ENCODE peak calls at places on chromosomes 7 and 10, in nine cellular contexts. M is PC-3, Q is neural progenitor cell, B is MM.1S, J is GM23248, I is HCT116, K is GM23338, Y is hepatocyte, F is SK-N-SH. D is an unnamed sample.

GRCh38 chr7:55951637-55952351 is at the start of gene MRPS17:
- DNase-seq in M (peak), Q (peak), B (peak), J (peak), I (peak), K (peak), Y (peak), F (peak), D (peak)

GRCh38 chr7:159030490-159031134 is 114.1 kb downstream of the VIPR2 start:
- DNase-seq in M (no peak), Q (peak), B (peak), J (peak), I (peak), K (peak), Y (peak), F (peak), D (no peak)

GRCh38 chr10:62258926-62259325 is 9.7 kb downstream of the RTKN2 start:
- DNase-seq in M (peak), Q (no peak), B (no peak), J (no peak), I (no peak), K (no peak), Y (no peak), F (no peak), D (no peak)

GRCh38 chr7:74236284-74236683 is 17.9 kb downstream of the RFC2 start:
- DNase-seq in M (no peak), Q (no peak), B (no peak), J (no peak), I (no peak), K (no peak), Y (no peak), F (no peak), D (no peak)

GRCh38 chr7:77942431-77942830 is 143.9 kb downstream of the PHTF2 start:
- DNase-seq in M (no peak), Q (no peak), B (no peak), J (no peak), I (no peak), K (no peak), Y (no peak), F (no peak), D (no peak)

GRCh38 chr7:116327135-116327534 is 116.8 kb downstream of the TES start:
- DNase-seq in M (no peak), Q (no peak), B (no peak), J (no peak), I (no peak), K (no peak), Y (no peak), F (no peak), D (no peak)

GRCh38 chr7:23335621-23336020 is 36.5 kb downstream of the MALSU1 start:
- DNase-seq in M (no peak), Q (no peak), B (no peak), J (no peak), I (no peak), K (no peak), Y (no peak), F (no peak), D (no peak)

GRCh38 chr10:110717830-110718595 is 73.9 kb downstream of the RBM20 start:
- DNase-seq in M (no peak), Q (no peak), B (no peak), J (no peak), I (no peak), K (no peak), Y (no peak), F (peak), D (peak)

GRCh38 chr7:148772297-148773089 is 73.8 kb downstream of the CUL1 start:
- DNase-seq in M (peak), Q (no peak), B (peak), J (peak), I (peak), K (no peak), Y (peak), F (no peak), D (no peak)

GRCh38 chr7:157709531-157710251 is 372.9 kb downstream of the DNAJB6 start:
- DNase-seq in M (no peak), Q (no peak), B (no peak), J (no peak), I (no peak), K (no peak), Y (no peak), F (no peak), D (no peak)

GRCh38 chr7:120218702-120219101 is 54.3 kb upstream of the KCND2 start:
- DNase-seq in M (no peak), Q (no peak), B (no peak), J (peak), I (no peak), K (no peak), Y (no peak), F (no peak), D (no peak)

GRCh38 chr7:46393142-46393541 is 472.1 kb upstream of the IGFBP3 start:
- DNase-seq in M (no peak), Q (no peak), B (no peak), J (peak), I (no peak), K (no peak), Y (no peak), F (no peak), D (no peak)

GRCh38 chr10:126336786-126337185 is 51.5 kb downstream of the ADAM12 start:
- DNase-seq in M (no peak), Q (no peak), B (no peak), J (peak), I (no peak), K (no peak), Y (no peak), F (no peak), D (no peak)

GRCh38 chr10:116679351-116679750 is 58.6 kb downstream of the PNLIPRP2 start:
- DNase-seq in M (no peak), Q (no peak), B (no peak), J (no peak), I (no peak), K (no peak), Y (no peak), F (no peak), D (no peak)

GRCh38 chr10:113187066-113187777 is 237.2 kb downstream of the TCF7L2 start:
- DNase-seq in M (no peak), Q (no peak), B (no peak), J (no peak), I (no peak), K (no peak), Y (peak), F (peak), D (no peak)

GRCh38 chr7:106054971-106055370 is 57.1 kb downstream of the SYPL1 start:
- DNase-seq in M (no peak), Q (no peak), B (no peak), J (no peak), I (no peak), K (no peak), Y (no peak), F (no peak), D (no peak)

GRCh38 chr7:20666444-20666843 is 51.0 kb downstream of the ABCB5 start:
- DNase-seq in M (no peak), Q (no peak), B (no peak), J (no peak), I (no peak), K (no peak), Y (no peak), F (no peak), D (no peak)

GRCh38 chr7:127447326-127447945 is 54.9 kb upstream of the ZNF800 start:
- DNase-seq in M (peak), Q (peak), B (peak), J (peak), I (peak), K (peak), Y (no peak), F (peak), D (peak)

GRCh38 chr7:130901209-130901783 is 167.3 kb upstream of the KLF14 start:
- DNase-seq in M (peak), Q (peak), B (no peak), J (peak), I (peak), K (no peak), Y (peak), F (no peak), D (no peak)

GRCh38 chr10:24305551-24306506 is 96.9 kb downstream of the KIAA1217 start:
- DNase-seq in M (no peak), Q (no peak), B (no peak), J (no peak), I (no peak), K (no peak), Y (no peak), F (no peak), D (no peak)

GRCh38 chr10:51073461-51074237 is 638 bp upstream of the PRKG1 start:
- DNase-seq in M (peak), Q (no peak), B (peak), J (peak), I (no peak), K (peak), Y (peak), F (peak), D (no peak)

GRCh38 chr10:113780681-113781250 is 29.3 kb downstream of the PLEKHS1 start:
- DNase-seq in M (no peak), Q (no peak), B (no peak), J (no peak), I (no peak), K (no peak), Y (no peak), F (peak), D (no peak)

GRCh38 chr7:7122033-7122478 is 60.3 kb upstream of the C1GALT1 start:
- DNase-seq in M (peak), Q (no peak), B (no peak), J (peak), I (no peak), K (no peak), Y (no peak), F (no peak), D (no peak)

GRCh38 chr10:5159126-5159525 is 25.8 kb downstream of the AKR1C8 start:
- DNase-seq in M (peak), Q (no peak), B (no peak), J (no peak), I (no peak), K (no peak), Y (no peak), F (no peak), D (no peak)

GRCh38 chr10:11177926-11178453 is 160.3 kb downstream of the CELF2 start:
- DNase-seq in M (no peak), Q (peak), B (peak), J (no peak), I (no peak), K (no peak), Y (no peak), F (no peak), D (no peak)

GRCh38 chr10:57338823-57339558 is 928.7 kb downstream of the IPMK start:
- DNase-seq in M (peak), Q (peak), B (peak), J (peak), I (no peak), K (peak), Y (peak), F (peak), D (peak)

GRCh38 chr7:138935438-138936079 is 45.6 kb downstream of the KIAA1549 start:
- DNase-seq in M (peak), Q (peak), B (no peak), J (peak), I (peak), K (no peak), Y (peak), F (peak), D (no peak)

GRCh38 chr10:97713351-97713827 is at the start of gene MARVELD1:
- DNase-seq in M (peak), Q (peak), B (no peak), J (peak), I (no peak), K (peak), Y (peak), F (peak), D (no peak)

GRCh38 chr7:146249272-146249671 is 132.7 kb downstream of the CNTNAP2 start:
- DNase-seq in M (no peak), Q (no peak), B (no peak), J (no peak), I (no peak), K (no peak), Y (no peak), F (no peak), D (no peak)

GRCh38 chr10:45602082-45602730 is 70.4 kb downstream of the ZFAND4 start:
- DNase-seq in M (no peak), Q (no peak), B (no peak), J (peak), I (no peak), K (no peak), Y (no peak), F (no peak), D (no peak)

GRCh38 chr7:84009051-84009450 is 185.5 kb downstream of the SEMA3A start:
- DNase-seq in M (peak), Q (no peak), B (no peak), J (peak), I (no peak), K (no peak), Y (no peak), F (no peak), D (no peak)

GRCh38 chr7:51054231-51054630 is 262.4 kb downstream of the COBL start:
- DNase-seq in M (no peak), Q (no peak), B (no peak), J (no peak), I (no peak), K (no peak), Y (no peak), F (no peak), D (no peak)

GRCh38 chr7:84844771-84845170 is 342.1 kb downstream of the SEMA3D start:
- DNase-seq in M (no peak), Q (no peak), B (no peak), J (no peak), I (no peak), K (no peak), Y (no peak), F (no peak), D (no peak)

GRCh38 chr7:584820-585219 is 65.2 kb upstream of the PDGFA start:
- DNase-seq in M (no peak), Q (no peak), B (no peak), J (no peak), I (no peak), K (no peak), Y (no peak), F (no peak), D (no peak)

GRCh38 chr7:585229-585711 is 65.6 kb upstream of the PDGFA start:
- DNase-seq in M (no peak), Q (no peak), B (no peak), J (peak), I (no peak), K (no peak), Y (no peak), F (no peak), D (no peak)

GRCh38 chr7:586494-586893 is 66.8 kb upstream of the PDGFA start:
- DNase-seq in M (no peak), Q (no peak), B (no peak), J (no peak), I (no peak), K (no peak), Y (no peak), F (no peak), D (no peak)

GRCh38 chr7:584122-584465 is 64.4 kb upstream of the PDGFA start:
- DNase-seq in M (no peak), Q (no peak), B (no peak), J (no peak), I (no peak), K (no peak), Y (no peak), F (no peak), D (no peak)

DNA sequence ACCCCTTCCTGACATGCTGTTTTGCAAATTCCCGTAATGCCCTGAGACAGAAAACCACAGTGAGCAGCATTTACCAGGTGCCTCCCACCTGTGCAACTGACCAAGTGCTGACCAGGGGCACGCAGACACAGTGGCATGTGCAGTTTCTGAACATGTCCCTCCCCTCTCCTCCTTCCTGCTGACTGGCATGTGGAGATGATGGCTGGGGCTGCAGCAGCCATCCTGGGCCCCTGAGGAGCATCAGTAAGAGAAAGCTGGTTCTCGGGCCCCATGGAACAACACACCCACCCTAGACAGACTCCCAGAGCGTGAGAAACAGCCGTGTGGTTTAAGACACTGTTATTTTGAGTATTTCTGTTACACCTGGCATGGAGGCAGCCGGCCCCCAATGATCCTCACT is 66.2 kb upstream of the PDGFA start:
- DNase-seq in M (no peak), Q (no peak), B (no peak), J (no peak), I (no peak), K (no peak), Y (no peak), F (no peak), D (no peak)
- H2AFZ ChIP-seq in M (no peak), Q (no peak), B (no peak), J (no peak), I (no peak), K (no peak), Y (no peak), F (no peak), D (no peak)

GRCh38 chr7:28812641-28813040 is 145.5 kb downstream of the TRIL start:
- DNase-seq in M (no peak), Q (no peak), B (no peak), J (no peak), I (no peak), K (no peak), Y (no peak), F (no peak), D (no peak)
- TF ChIP-seq EZH2phosphoT487 in M (no peak), Q (no peak), B (no peak), J (no peak), I (no peak), K (no peak), Y (no peak), F (no peak), D (no peak)

GRCh38 chr7:2069472-2069860 is 163.3 kb downstream of the MAD1L1 start:
- DNase-seq in M (no peak), Q (peak), B (no peak), J (peak), I (no peak), K (no peak), Y (peak), F (no peak), D (peak)
- H2AFZ ChIP-seq in M (no peak), Q (no peak), B (no peak), J (no peak), I (no peak), K (no peak), Y (no peak), F (no peak), D (no peak)

DNA sequence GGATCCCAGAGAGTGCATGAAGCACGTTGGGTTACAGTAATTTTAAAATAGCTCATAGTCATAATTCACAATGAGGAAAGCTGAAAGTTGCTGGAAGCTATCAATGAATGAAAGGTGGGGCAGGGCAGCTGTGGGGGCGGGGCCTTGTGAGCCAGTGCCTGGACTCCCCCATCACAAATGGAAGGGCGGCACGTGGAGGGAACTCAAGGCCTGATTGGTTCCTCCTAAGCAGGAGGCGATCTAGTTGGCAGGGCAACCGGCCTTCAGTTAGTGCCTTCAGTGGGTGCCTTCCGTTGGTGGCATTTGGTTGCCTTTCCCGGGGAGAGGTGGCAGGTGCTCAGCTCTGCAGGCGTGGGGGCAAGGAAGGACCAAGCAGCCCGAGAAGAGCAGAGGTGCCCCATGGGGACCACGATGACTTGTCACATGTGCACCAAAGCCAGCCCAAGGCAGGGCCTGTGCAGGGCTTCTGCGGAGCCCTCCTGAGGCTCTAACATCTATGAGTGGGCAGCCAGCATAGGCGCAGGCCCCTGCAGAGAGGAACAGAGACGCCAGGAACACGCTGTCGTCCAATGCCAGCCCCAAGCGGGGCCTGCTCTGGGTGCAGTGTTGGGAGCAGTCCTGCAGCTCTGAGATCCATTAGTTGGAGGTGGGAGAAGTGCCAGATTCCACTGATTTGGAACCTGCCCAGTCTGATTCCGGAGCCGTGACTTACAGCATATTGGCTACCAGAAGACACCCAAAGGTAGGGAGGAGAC is 59.8 kb upstream of the PDSS1 start:
- DNase-seq in M (no peak), Q (no peak), B (no peak), J (no peak), I (no peak), K (peak), Y (no peak), F (no peak), D (no peak)
- TF ChIP-seq EZH2phosphoT487 in M (no peak), Q (no peak), B (no peak), J (no peak), I (no peak), K (no peak), Y (no peak), F (no peak), D (no peak)

GRCh38 chr7:3754488-3755365 is 453.7 kb downstream of the SDK1 start:
- DNase-seq in M (peak), Q (peak), B (no peak), J (no peak), I (no peak), K (peak), Y (peak), F (peak), D (no peak)
- H2AFZ ChIP-seq in M (no peak), Q (no peak), B (no peak), J (no peak), I (no peak), K (no peak), Y (no peak), F (no peak), D (no peak)

GRCh38 chr7:75663302-75663907 is 75.3 kb downstream of the HIP1 start:
- DNase-seq in M (no peak), Q (no peak), B (no peak), J (peak), I (no peak), K (no peak), Y (no peak), F (no peak), D (no peak)
- TF ChIP-seq EZH2phosphoT487 in M (no peak), Q (no peak), B (no peak), J (no peak), I (no peak), K (no peak), Y (no peak), F (no peak), D (no peak)

GRCh38 chr10:103849880-103850571 is 5.3 kb downstream of the SH3PXD2A start:
- DNase-seq in M (peak), Q (no peak), B (no peak), J (peak), I (no peak), K (no peak), Y (no peak), F (no peak), D (no peak)
- H2AFZ ChIP-seq in M (peak), Q (no peak), B (no peak), J (peak), I (no peak), K (no peak), Y (no peak), F (peak), D (no peak)

GRCh38 chr10:70549962-70550845 is 52.3 kb downstream of the PRF1 start:
- DNase-seq in M (peak), Q (peak), B (peak), J (peak), I (peak), K (peak), Y (peak), F (peak), D (peak)
- TF ChIP-seq EZH2phosphoT487 in M (no peak), Q (no peak), B (no peak), J (no peak), I (no peak), K (no peak), Y (no peak), F (no peak), D (no peak)

GRCh38 chr7:36765605-36766004 is 41.3 kb upstream of the AOAH start:
- DNase-seq in M (no peak), Q (peak), B (no peak), J (no peak), I (peak), K (peak), Y (no peak), F (no peak), D (no peak)
- H2AFZ ChIP-seq in M (no peak), Q (no peak), B (no peak), J (no peak), I (no peak), K (no peak), Y (no peak), F (no peak), D (no peak)

GRCh38 chr7:103571591-103571990 is 125.6 kb upstream of the SLC26A5 start:
- DNase-seq in M (no peak), Q (no peak), B (no peak), J (no peak), I (no peak), K (no peak), Y (no peak), F (no peak), D (no peak)

GRCh38 chr7:103574536-103574935 is 128.5 kb upstream of the SLC26A5 start:
- DNase-seq in M (no peak), Q (no peak), B (no peak), J (no peak), I (no peak), K (no peak), Y (no peak), F (no peak), D (no peak)

GRCh38 chr7:103577059-103577458 is 131.1 kb upstream of the SLC26A5 start:
- DNase-seq in M (no peak), Q (no peak), B (no peak), J (no peak), I (no peak), K (no peak), Y (no peak), F (no peak), D (no peak)

GRCh38 chr7:103576616-103577015 is 130.6 kb upstream of the SLC26A5 start:
- DNase-seq in M (no peak), Q (no peak), B (no peak), J (no peak), I (no peak), K (no peak), Y (no peak), F (no peak), D (no peak)

GRCh38 chr7:103573479-103574058 is 127.6 kb upstream of the SLC26A5 start:
- DNase-seq in M (peak), Q (peak), B (peak), J (peak), I (peak), K (peak), Y (peak), F (peak), D (peak)
- TF ChIP-seq EZH2phosphoT487 in M (no peak), Q (no peak), B (no peak), J (no peak), I (no peak), K (no peak), Y (no peak), F (no peak), D (no peak)

D was measured in OCI-LY7.